ENCODE peak calls at places on chromosomes 1 and 21, in eight cellular contexts. One of them, this sample, is unnamed. For H3K4me1, the result is how much of the 10 kb centered on the place peaks cover.

GRCh38 chr1:2444138-2444591 is 31.8 kb upstream of the PEX10 start:
- DNase-seq in astrocyte: no peak
- DNase-seq in IMR-90: no peak
- DNase-seq in ascending aorta: no peak
- DNase-seq in uterus: no peak
- DNase-seq in heart right ventricle: no peak
- DNase-seq in psoas muscle: no peak
- DNase-seq in A549: no peak
- DNase-seq in this sample: no peak

GRCh38 chr21:31299291-31300147 is 44.5 kb downstream of the TIAM1 start:
- DNase-seq in A549: no peak
- DNase-seq in heart right ventricle: no peak
- DNase-seq in astrocyte: no peak
- DNase-seq in ascending aorta: no peak
- DNase-seq in IMR-90: no peak
- DNase-seq in uterus: no peak
- DNase-seq in psoas muscle: no peak
- DNase-seq in this sample: no peak

GRCh38 chr1:93471911-93472310 is 24.0 kb downstream of the FNBP1L start:
- DNase-seq in psoas muscle: no peak
- DNase-seq in IMR-90: peak
- DNase-seq in astrocyte: peak
- DNase-seq in ascending aorta: no peak
- DNase-seq in uterus: no peak
- DNase-seq in heart right ventricle: peak
- DNase-seq in A549: no peak
- DNase-seq in this sample: no peak

GRCh38 chr1:212044851-212045250 is 9.3 kb downstream of the DTL start:
- DNase-seq in heart right ventricle: no peak
- DNase-seq in A549: no peak
- DNase-seq in uterus: no peak
- DNase-seq in psoas muscle: no peak
- DNase-seq in IMR-90: no peak
- DNase-seq in astrocyte: no peak
- DNase-seq in ascending aorta: no peak
- DNase-seq in this sample: no peak

GRCh38 chr1:110880708-110881374 is 7.9 kb downstream of the CD53 start:
- DNase-seq in astrocyte: no peak
- DNase-seq in psoas muscle: no peak
- DNase-seq in A549: no peak
- DNase-seq in heart right ventricle: no peak
- DNase-seq in ascending aorta: no peak
- DNase-seq in IMR-90: no peak
- DNase-seq in uterus: no peak
- DNase-seq in this sample: peak

GRCh38 chr1:175035860-175036259 is 12.6 kb upstream of the MRPS14 start:
- DNase-seq in heart right ventricle: no peak
- DNase-seq in uterus: no peak
- DNase-seq in IMR-90: no peak
- DNase-seq in psoas muscle: no peak
- DNase-seq in ascending aorta: no peak
- DNase-seq in astrocyte: no peak
- DNase-seq in A549: no peak
- DNase-seq in this sample: no peak

GRCh38 chr21:28018741-28019669 is 973.7 kb downstream of the LTN1 start:
- DNase-seq in ascending aorta: no peak
- DNase-seq in A549: no peak
- DNase-seq in IMR-90: peak
- DNase-seq in heart right ventricle: no peak
- DNase-seq in uterus: no peak
- DNase-seq in psoas muscle: peak
- DNase-seq in astrocyte: no peak
- DNase-seq in this sample: no peak

GRCh38 chr21:38596264-38597042 is 98.2 kb upstream of the ERG start:
- DNase-seq in astrocyte: peak
- DNase-seq in ascending aorta: no peak
- DNase-seq in A549: no peak
- DNase-seq in uterus: no peak
- DNase-seq in IMR-90: no peak
- DNase-seq in heart right ventricle: no peak
- DNase-seq in psoas muscle: no peak
- DNase-seq in this sample: no peak

GRCh38 chr1:41483960-41484844 is at the start of gene EDN2:
- DNase-seq in uterus: peak
- DNase-seq in A549: peak
- DNase-seq in ascending aorta: no peak
- DNase-seq in IMR-90: no peak
- DNase-seq in psoas muscle: peak
- DNase-seq in heart right ventricle: peak
- DNase-seq in astrocyte: no peak
- DNase-seq in this sample: no peak

GRCh38 chr1:235108185-235108593 is 20.4 kb downstream of the TOMM20 start:
- DNase-seq in ascending aorta: no peak
- DNase-seq in IMR-90: no peak
- DNase-seq in uterus: no peak
- DNase-seq in psoas muscle: no peak
- DNase-seq in heart right ventricle: no peak
- DNase-seq in astrocyte: no peak
- DNase-seq in A549: no peak
- DNase-seq in this sample: no peak

DNA sequence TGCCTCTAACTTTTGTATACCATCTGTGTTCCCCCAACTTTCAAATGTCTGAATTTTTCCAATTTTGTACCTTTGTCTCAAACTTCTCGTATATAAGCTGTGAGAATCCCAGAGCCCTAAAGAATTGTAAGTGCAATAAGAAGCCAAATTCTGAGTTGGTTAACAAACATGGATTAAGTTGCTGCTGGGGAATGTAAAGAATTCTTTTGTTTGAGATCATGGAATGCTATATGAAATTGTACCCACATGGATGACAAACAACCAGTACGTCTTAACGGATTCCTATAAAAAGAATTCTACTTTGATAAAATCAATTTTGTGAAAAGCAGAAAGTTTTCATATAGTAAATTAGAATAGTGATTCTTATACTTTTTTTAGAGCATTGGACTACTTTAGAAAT is 72.4 kb upstream of the CYP2J2 start:
- DNase-seq in heart right ventricle: no peak
- DNase-seq in psoas muscle: no peak
- DNase-seq in ascending aorta: no peak
- DNase-seq in A549: no peak
- DNase-seq in IMR-90: no peak
- DNase-seq in astrocyte: peak
- DNase-seq in uterus: no peak
- DNase-seq in this sample: no peak
- H3K4me1 ChIP-seq in heart right ventricle: under half
- H3K4me1 ChIP-seq in psoas muscle: under half
- H3K4me1 ChIP-seq in ascending aorta: under half
- H3K4me1 ChIP-seq in A549: under half
- H3K4me1 ChIP-seq in IMR-90: under half
- H3K4me1 ChIP-seq in astrocyte: under half
- H3K4me1 ChIP-seq in uterus: under half
- H3K4me1 ChIP-seq in this sample: under half

GRCh38 chr1:53195913-53196484 is 625 bp upstream of the CPT2 start:
- DNase-seq in heart right ventricle: no peak
- DNase-seq in astrocyte: no peak
- DNase-seq in psoas muscle: no peak
- DNase-seq in ascending aorta: no peak
- DNase-seq in IMR-90: no peak
- DNase-seq in uterus: no peak
- DNase-seq in A549: no peak
- DNase-seq in this sample: no peak

GRCh38 chr1:53198241-53198651 is 1.6 kb downstream of the CPT2 start:
- DNase-seq in uterus: no peak
- DNase-seq in ascending aorta: peak
- DNase-seq in psoas muscle: no peak
- DNase-seq in IMR-90: no peak
- DNase-seq in astrocyte: no peak
- DNase-seq in heart right ventricle: peak
- DNase-seq in A549: no peak
- DNase-seq in this sample: no peak

GRCh38 chr1:53196485-53197271 is at the start of gene CPT2:
- DNase-seq in heart right ventricle: peak
- DNase-seq in IMR-90: peak
- DNase-seq in A549: peak
- DNase-seq in psoas muscle: peak
- DNase-seq in astrocyte: peak
- DNase-seq in ascending aorta: peak
- DNase-seq in uterus: peak
- DNase-seq in this sample: peak

GRCh38 chr1:53195211-53195909 is 1.3 kb upstream of the CPT2 start:
- DNase-seq in psoas muscle: no peak
- DNase-seq in ascending aorta: no peak
- DNase-seq in heart right ventricle: no peak
- DNase-seq in astrocyte: no peak
- DNase-seq in IMR-90: no peak
- DNase-seq in A549: no peak
- DNase-seq in uterus: no peak
- DNase-seq in this sample: no peak

DNA sequence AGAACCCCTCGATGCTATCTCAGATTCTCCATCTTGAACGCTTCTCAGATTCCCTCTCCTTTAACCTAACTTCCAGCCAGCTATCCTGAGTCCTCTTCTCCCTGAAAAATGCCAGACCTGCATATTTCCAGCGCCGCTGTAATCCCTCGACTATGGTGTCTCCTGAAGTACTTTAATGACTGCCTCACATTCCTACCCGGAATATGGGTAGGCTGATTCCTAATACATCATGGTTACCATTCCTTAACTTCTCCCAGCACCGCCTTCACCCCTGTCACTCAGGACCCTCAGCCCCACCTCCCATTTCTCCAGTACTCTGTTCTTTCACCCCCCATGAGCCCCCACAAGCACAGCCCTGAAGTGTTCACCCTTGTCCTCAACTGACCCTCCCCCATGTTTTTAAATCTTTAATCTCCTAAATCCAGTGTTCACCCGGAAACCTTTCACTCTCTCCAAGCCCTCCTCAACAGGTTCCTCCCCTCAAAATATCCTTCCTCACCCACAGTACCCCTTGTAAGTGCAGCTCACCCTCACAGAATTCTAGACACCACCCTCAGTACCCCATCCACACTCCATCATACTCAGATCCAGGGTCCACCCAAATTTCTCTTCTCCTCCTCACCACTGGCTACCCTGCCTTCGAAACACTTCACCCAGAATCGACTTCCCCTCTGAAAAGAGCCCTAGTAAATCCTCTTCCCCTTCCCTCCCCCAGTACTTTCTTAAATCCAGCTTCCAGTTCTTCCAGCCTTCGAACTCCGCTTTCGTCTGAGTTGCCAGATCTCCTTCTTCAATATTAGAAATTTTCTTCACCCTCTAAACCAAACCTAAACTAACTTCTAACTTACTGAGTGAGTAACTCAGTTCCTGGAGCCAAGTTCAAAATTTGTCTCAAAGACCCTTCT is 929 bp downstream of the CPT2 start:
- DNase-seq in astrocyte: peak
- DNase-seq in heart right ventricle: no peak
- DNase-seq in A549: no peak
- DNase-seq in IMR-90: no peak
- DNase-seq in psoas muscle: no peak
- DNase-seq in uterus: no peak
- DNase-seq in ascending aorta: no peak
- DNase-seq in this sample: no peak
- H3K27ac ChIP-seq in astrocyte: peak
- H3K27ac ChIP-seq in heart right ventricle: peak
- H3K27ac ChIP-seq in A549: peak
- H3K27ac ChIP-seq in IMR-90: peak
- H3K27ac ChIP-seq in psoas muscle: peak
- H3K27ac ChIP-seq in uterus: peak
- H3K27ac ChIP-seq in ascending aorta: peak
- H3K27ac ChIP-seq in this sample: peak

DNA sequence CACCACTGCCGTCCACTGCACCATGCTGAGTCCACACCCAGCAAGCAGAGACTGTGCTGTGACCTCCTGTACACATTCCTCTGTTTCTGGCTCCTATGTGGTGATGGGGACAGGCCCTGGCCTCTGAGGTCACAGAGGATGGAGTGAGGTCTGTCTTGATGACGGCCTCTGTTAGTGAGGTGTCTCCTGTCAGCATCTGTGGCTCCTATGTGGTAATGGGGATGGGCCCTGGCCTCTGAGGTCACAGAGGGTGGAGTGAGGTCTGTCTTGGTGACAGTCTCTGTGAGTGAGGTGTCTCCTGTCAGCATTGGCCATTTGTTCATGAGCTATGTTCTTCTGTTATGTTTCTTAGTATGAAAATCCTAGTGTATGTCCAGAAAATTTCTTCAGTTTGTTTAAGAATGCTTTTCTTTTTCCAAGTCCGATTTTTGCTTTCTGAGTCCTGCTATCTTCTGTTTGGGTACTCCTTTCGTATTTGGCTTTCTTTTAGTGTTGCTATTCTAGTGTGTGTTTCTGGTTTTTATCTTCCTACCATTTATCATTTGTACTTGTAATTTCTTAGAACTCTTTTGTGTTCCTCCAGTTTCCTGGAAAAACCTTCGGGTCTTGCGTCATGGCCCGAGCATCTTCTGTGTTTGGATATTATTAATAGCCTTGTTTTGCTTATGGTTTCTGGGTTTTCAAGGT is 13.4 kb downstream of the SNAP47 start:
- DNase-seq in heart right ventricle: peak
- DNase-seq in psoas muscle: no peak
- DNase-seq in astrocyte: no peak
- DNase-seq in uterus: peak
- DNase-seq in A549: no peak
- DNase-seq in ascending aorta: no peak
- DNase-seq in IMR-90: no peak
- DNase-seq in this sample: peak
- H3K4me1 ChIP-seq in heart right ventricle: half or more
- H3K4me1 ChIP-seq in psoas muscle: under half
- H3K4me1 ChIP-seq in astrocyte: under half
- H3K4me1 ChIP-seq in uterus: under half
- H3K4me1 ChIP-seq in A549: under half
- H3K4me1 ChIP-seq in ascending aorta: under half
- H3K4me1 ChIP-seq in IMR-90: under half
- H3K4me1 ChIP-seq in this sample: under half

DNA sequence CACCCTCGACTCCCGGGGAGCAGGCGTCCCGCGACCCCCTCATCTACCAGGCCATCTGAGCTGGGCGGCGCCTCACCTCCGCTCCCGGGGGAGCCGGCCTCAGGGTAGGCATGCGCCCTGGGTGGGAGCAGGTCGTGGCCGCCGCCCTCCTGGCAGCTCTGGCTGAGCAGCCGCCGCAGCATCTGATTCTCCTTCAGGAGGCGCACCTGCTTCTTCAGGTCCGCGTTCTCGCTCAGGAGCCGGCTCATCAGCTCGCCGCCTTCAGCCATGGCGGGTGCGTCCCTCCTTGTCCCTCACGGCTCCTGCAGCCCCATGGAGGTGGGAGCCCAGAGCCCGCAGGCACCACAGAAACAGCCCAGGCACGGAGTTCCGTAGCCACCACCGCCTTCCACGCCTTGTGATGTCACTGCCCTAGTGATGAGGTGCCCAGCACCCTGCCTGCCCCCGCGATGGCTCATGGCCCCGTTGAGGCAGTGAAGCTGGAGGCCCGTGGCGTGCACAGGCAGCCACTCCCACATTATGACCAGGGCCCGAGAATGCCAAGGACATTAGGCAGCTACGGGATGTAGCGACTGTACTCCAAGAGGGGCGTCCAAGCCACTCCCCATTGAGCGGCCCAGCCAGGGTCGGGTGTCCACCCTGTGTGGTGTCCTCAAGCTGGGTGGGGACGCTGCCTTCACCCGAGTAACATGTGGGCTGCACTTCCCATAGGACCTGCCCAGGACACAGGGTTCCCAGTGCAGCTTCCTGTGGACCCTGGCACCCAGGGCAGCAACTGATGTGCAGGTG is 1.5 kb downstream of the SPATC1L start:
- DNase-seq in ascending aorta: peak
- DNase-seq in psoas muscle: no peak
- DNase-seq in astrocyte: no peak
- DNase-seq in IMR-90: no peak
- DNase-seq in A549: no peak
- DNase-seq in heart right ventricle: no peak
- DNase-seq in uterus: peak
- DNase-seq in this sample: no peak
- H3K27ac ChIP-seq in ascending aorta: no peak
- H3K27ac ChIP-seq in psoas muscle: no peak
- H3K27ac ChIP-seq in astrocyte: no peak
- H3K27ac ChIP-seq in IMR-90: no peak
- H3K27ac ChIP-seq in A549: no peak
- H3K27ac ChIP-seq in heart right ventricle: no peak
- H3K27ac ChIP-seq in uterus: peak
- H3K27ac ChIP-seq in this sample: no peak

This sample was measured in CD4-positive, CD25-positive, alpha-beta regulatory T cell.